ENCODE peak calls at places on chromosomes 11 and 22, in seven cellular contexts. One of them, this sample, is unnamed.

GRCh38 chr11:14907411-14908213 is 15.6 kb upstream of the CYP2R1 start:
- DNase-seq in body of pancreas: peak
- DNase-seq in BE2C: peak
- DNase-seq in HFF-Myc: no peak
- DNase-seq in foreskin fibroblast: peak
- DNase-seq in PC-9: peak
- DNase-seq in endothelial cell: peak
- DNase-seq in this sample: no peak

GRCh38 chr11:123238297-123238696 is 43.2 kb upstream of the CLMP start:
- DNase-seq in BE2C: no peak
- DNase-seq in HFF-Myc: no peak
- DNase-seq in PC-9: no peak
- DNase-seq in body of pancreas: peak
- DNase-seq in endothelial cell: no peak
- DNase-seq in foreskin fibroblast: peak
- DNase-seq in this sample: no peak

GRCh38 chr11:35815556-35816315 is 128.1 kb upstream of the LDLRAD3 start:
- DNase-seq in endothelial cell: no peak
- DNase-seq in HFF-Myc: peak
- DNase-seq in body of pancreas: peak
- DNase-seq in foreskin fibroblast: peak
- DNase-seq in PC-9: no peak
- DNase-seq in BE2C: no peak
- DNase-seq in this sample: no peak

GRCh38 chr22:41777749-41778395 is 22.6 kb upstream of the CCDC134 start:
- DNase-seq in endothelial cell: no peak
- DNase-seq in body of pancreas: no peak
- DNase-seq in HFF-Myc: no peak
- DNase-seq in PC-9: no peak
- DNase-seq in foreskin fibroblast: no peak
- DNase-seq in BE2C: no peak
- DNase-seq in this sample: no peak

GRCh38 chr22:50184004-50184461 is 1.7 kb upstream of the TRABD start:
- DNase-seq in PC-9: peak
- DNase-seq in HFF-Myc: no peak
- DNase-seq in body of pancreas: peak
- DNase-seq in endothelial cell: no peak
- DNase-seq in BE2C: no peak
- DNase-seq in foreskin fibroblast: peak
- DNase-seq in this sample: no peak

GRCh38 chr11:26704249-26704648 is 17.6 kb downstream of the SLC5A12 start:
- DNase-seq in PC-9: peak
- DNase-seq in body of pancreas: no peak
- DNase-seq in BE2C: no peak
- DNase-seq in HFF-Myc: no peak
- DNase-seq in endothelial cell: no peak
- DNase-seq in foreskin fibroblast: no peak
- DNase-seq in this sample: peak

GRCh38 chr11:37509471-37509870 is 911.4 kb upstream of the RAG2 start:
- DNase-seq in foreskin fibroblast: no peak
- DNase-seq in PC-9: no peak
- DNase-seq in BE2C: no peak
- DNase-seq in endothelial cell: no peak
- DNase-seq in HFF-Myc: no peak
- DNase-seq in body of pancreas: no peak
- DNase-seq in this sample: no peak

GRCh38 chr22:46078241-46079092 is 71.9 kb upstream of the PPARA start:
- DNase-seq in BE2C: peak
- DNase-seq in endothelial cell: no peak
- DNase-seq in body of pancreas: peak
- DNase-seq in PC-9: no peak
- DNase-seq in foreskin fibroblast: peak
- DNase-seq in HFF-Myc: no peak
- DNase-seq in this sample: no peak

GRCh38 chr22:32775957-32776356 is 25.5 kb upstream of the TIMP3 start:
- DNase-seq in PC-9: peak
- DNase-seq in endothelial cell: no peak
- DNase-seq in BE2C: peak
- DNase-seq in foreskin fibroblast: no peak
- DNase-seq in HFF-Myc: no peak
- DNase-seq in body of pancreas: no peak
- DNase-seq in this sample: no peak
- TF ChIP-seq CTCF in PC-9: peak
- TF ChIP-seq CTCF in endothelial cell: no peak
- TF ChIP-seq CTCF in BE2C: peak
- TF ChIP-seq CTCF in foreskin fibroblast: peak
- TF ChIP-seq CTCF in HFF-Myc: peak
- TF ChIP-seq CTCF in body of pancreas: no peak
- TF ChIP-seq CTCF in this sample: peak

DNA sequence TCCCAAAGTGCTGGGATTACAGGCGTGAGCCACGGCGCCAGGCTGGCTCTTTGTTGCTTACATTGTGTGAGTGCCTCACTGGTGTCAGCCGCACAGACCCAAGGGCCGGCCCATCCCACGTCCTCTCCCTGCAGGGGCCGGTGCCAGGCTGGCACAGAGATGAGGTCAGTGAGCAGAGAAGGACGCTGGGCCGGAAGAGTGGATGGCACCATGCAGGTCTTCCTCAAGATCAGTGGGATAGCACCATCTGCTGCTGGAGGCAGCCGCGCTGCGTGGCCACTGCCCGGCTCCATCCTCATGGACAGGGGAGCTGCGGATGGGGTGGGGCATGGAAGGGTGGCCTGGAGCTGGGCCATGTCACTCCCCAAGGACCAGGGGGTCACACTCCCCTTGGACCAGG is 22.0 kb upstream of the FGF4 start:
- DNase-seq in HFF-Myc: no peak
- DNase-seq in endothelial cell: no peak
- DNase-seq in PC-9: no peak
- DNase-seq in body of pancreas: no peak
- DNase-seq in foreskin fibroblast: no peak
- DNase-seq in BE2C: no peak
- DNase-seq in this sample: no peak
- TF ChIP-seq CTCF in HFF-Myc: peak
- TF ChIP-seq CTCF in endothelial cell: no peak
- TF ChIP-seq CTCF in PC-9: no peak
- TF ChIP-seq CTCF in body of pancreas: no peak
- TF ChIP-seq CTCF in foreskin fibroblast: no peak
- TF ChIP-seq CTCF in BE2C: no peak
- TF ChIP-seq CTCF in this sample: no peak

GRCh38 chr11:65433657-65434056 is 11.1 kb downstream of the NEAT1 start:
- DNase-seq in PC-9: no peak
- DNase-seq in HFF-Myc: no peak
- DNase-seq in endothelial cell: no peak
- DNase-seq in BE2C: no peak
- DNase-seq in body of pancreas: no peak
- DNase-seq in foreskin fibroblast: no peak
- DNase-seq in this sample: no peak

GRCh38 chr11:65434057-65434666 is 11.6 kb downstream of the NEAT1 start:
- DNase-seq in PC-9: no peak
- DNase-seq in HFF-Myc: no peak
- DNase-seq in endothelial cell: no peak
- DNase-seq in BE2C: no peak
- DNase-seq in body of pancreas: no peak
- DNase-seq in foreskin fibroblast: no peak
- DNase-seq in this sample: no peak

GRCh38 chr11:65431452-65432132 is 9.0 kb downstream of the NEAT1 start:
- DNase-seq in endothelial cell: no peak
- DNase-seq in foreskin fibroblast: no peak
- DNase-seq in body of pancreas: no peak
- DNase-seq in BE2C: no peak
- DNase-seq in HFF-Myc: no peak
- DNase-seq in PC-9: no peak
- DNase-seq in this sample: no peak

GRCh38 chr11:65432133-65432650 is 9.6 kb downstream of the NEAT1 start:
- DNase-seq in body of pancreas: no peak
- DNase-seq in PC-9: no peak
- DNase-seq in HFF-Myc: no peak
- DNase-seq in BE2C: no peak
- DNase-seq in endothelial cell: no peak
- DNase-seq in foreskin fibroblast: no peak
- DNase-seq in this sample: no peak

DNA sequence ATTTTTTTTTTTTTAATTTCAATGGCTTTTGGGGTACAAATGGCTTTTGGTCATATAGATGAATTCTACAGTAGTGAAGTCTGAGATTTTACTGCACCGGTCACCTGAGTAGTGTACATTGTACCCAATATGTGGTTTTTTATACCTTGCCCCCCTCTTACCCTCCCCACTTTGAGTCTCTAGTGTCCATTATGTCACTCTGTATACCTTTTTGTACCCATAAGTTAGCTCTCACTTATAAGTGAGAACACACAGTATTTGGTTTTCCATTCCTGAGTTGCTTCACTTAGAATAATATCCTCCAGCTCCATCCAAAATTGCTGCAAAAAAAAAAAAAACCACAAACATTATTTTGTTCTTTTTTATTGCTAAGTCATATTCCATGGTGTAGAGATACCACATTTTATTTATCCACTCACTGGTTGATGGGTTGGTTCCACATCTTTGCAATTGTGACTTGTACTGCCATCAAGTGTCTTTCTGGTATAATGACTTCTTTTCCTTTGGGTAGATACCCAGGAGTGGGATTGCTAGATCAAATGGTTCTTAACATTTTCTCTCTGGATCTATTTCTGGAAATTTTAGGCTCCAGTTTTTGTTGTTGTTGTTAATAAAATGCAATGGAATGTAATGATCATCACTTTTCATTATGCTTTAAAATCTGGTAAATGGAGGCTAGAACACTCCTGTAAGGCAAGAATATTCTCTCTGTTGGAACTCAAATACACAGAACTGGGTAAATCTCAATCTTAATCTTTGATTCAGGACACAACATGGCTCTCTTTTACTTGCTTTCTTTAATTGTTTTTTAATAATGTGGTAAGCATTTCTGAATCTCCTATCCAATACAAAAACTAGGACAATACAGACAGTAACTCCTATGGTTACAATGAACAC is 10.3 kb downstream of the NEAT1 start:
- DNase-seq in endothelial cell: no peak
- DNase-seq in BE2C: no peak
- DNase-seq in body of pancreas: no peak
- DNase-seq in HFF-Myc: no peak
- DNase-seq in foreskin fibroblast: no peak
- DNase-seq in PC-9: no peak
- DNase-seq in this sample: no peak
- TF ChIP-seq CTCF in endothelial cell: no peak
- TF ChIP-seq CTCF in BE2C: peak
- TF ChIP-seq CTCF in body of pancreas: no peak
- TF ChIP-seq CTCF in HFF-Myc: no peak
- TF ChIP-seq CTCF in foreskin fibroblast: no peak
- TF ChIP-seq CTCF in PC-9: peak
- TF ChIP-seq CTCF in this sample: no peak

GRCh38 chr11:8671651-8672062 is 10.8 kb downstream of the TRIM66 start:
- DNase-seq in body of pancreas: peak
- DNase-seq in endothelial cell: no peak
- DNase-seq in foreskin fibroblast: no peak
- DNase-seq in HFF-Myc: peak
- DNase-seq in PC-9: no peak
- DNase-seq in BE2C: no peak
- DNase-seq in this sample: no peak

GRCh38 chr11:8671242-8671641 is 11.2 kb downstream of the TRIM66 start:
- DNase-seq in body of pancreas: peak
- DNase-seq in foreskin fibroblast: peak
- DNase-seq in PC-9: no peak
- DNase-seq in HFF-Myc: peak
- DNase-seq in BE2C: no peak
- DNase-seq in endothelial cell: peak
- DNase-seq in this sample: peak

GRCh38 chr11:8676458-8676857 is 6.0 kb downstream of the TRIM66 start:
- DNase-seq in foreskin fibroblast: no peak
- DNase-seq in body of pancreas: no peak
- DNase-seq in PC-9: no peak
- DNase-seq in BE2C: no peak
- DNase-seq in HFF-Myc: no peak
- DNase-seq in endothelial cell: no peak
- DNase-seq in this sample: no peak

GRCh38 chr11:8674859-8675258 is 7.6 kb downstream of the TRIM66 start:
- DNase-seq in HFF-Myc: no peak
- DNase-seq in BE2C: no peak
- DNase-seq in PC-9: no peak
- DNase-seq in body of pancreas: no peak
- DNase-seq in endothelial cell: no peak
- DNase-seq in foreskin fibroblast: no peak
- DNase-seq in this sample: no peak

GRCh38 chr11:8672346-8672745 is 10.1 kb downstream of the TRIM66 start:
- DNase-seq in PC-9: no peak
- DNase-seq in foreskin fibroblast: no peak
- DNase-seq in HFF-Myc: no peak
- DNase-seq in body of pancreas: no peak
- DNase-seq in endothelial cell: no peak
- DNase-seq in BE2C: no peak
- DNase-seq in this sample: no peak
- TF ChIP-seq CTCF in PC-9: no peak
- TF ChIP-seq CTCF in foreskin fibroblast: no peak
- TF ChIP-seq CTCF in HFF-Myc: no peak
- TF ChIP-seq CTCF in body of pancreas: no peak
- TF ChIP-seq CTCF in endothelial cell: no peak
- TF ChIP-seq CTCF in BE2C: no peak
- TF ChIP-seq CTCF in this sample: no peak

GRCh38 chr11:5507177-5507576 is 2.6 kb downstream of the UBQLN3 start:
- DNase-seq in BE2C: no peak
- DNase-seq in HFF-Myc: no peak
- DNase-seq in endothelial cell: no peak
- DNase-seq in PC-9: no peak
- DNase-seq in foreskin fibroblast: no peak
- DNase-seq in body of pancreas: no peak
- DNase-seq in this sample: no peak
- TF ChIP-seq CTCF in BE2C: no peak
- TF ChIP-seq CTCF in HFF-Myc: no peak
- TF ChIP-seq CTCF in endothelial cell: no peak
- TF ChIP-seq CTCF in PC-9: no peak
- TF ChIP-seq CTCF in foreskin fibroblast: no peak
- TF ChIP-seq CTCF in body of pancreas: no peak
- TF ChIP-seq CTCF in this sample: no peak

DNA sequence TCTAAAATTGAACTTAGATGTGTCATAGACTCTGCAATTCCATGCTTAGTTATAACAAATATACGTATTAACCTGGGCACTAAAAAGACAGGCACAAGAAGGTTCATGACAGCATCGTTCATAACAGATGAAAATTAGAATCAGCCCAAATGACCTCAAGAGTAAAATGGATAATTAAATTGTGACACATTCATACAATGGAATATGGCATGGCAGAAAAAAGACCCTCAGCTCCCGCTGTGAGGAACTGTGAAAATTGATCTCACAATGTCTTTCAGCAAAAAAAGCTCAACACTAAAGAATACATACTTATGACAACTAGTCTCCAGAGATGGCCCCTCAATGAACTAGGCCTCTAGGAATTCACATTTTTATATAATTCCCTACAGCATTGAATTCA is 386.0 kb downstream of the GUCY1A2 start:
- DNase-seq in HFF-Myc: no peak
- DNase-seq in endothelial cell: no peak
- DNase-seq in foreskin fibroblast: no peak
- DNase-seq in body of pancreas: no peak
- DNase-seq in PC-9: no peak
- DNase-seq in BE2C: no peak
- DNase-seq in this sample: no peak
- TF ChIP-seq CTCF in HFF-Myc: no peak
- TF ChIP-seq CTCF in endothelial cell: no peak
- TF ChIP-seq CTCF in foreskin fibroblast: no peak
- TF ChIP-seq CTCF in body of pancreas: no peak
- TF ChIP-seq CTCF in PC-9: no peak
- TF ChIP-seq CTCF in BE2C: no peak
- TF ChIP-seq CTCF in this sample: no peak